ENCODE peak calls at places on chromosomes 4 and X, in six cellular contexts. V is LHCN-M2; K is stimulated activated CD4-positive, alpha-beta T cell treated with anti-CD3 and anti-CD28 coated beads, Interleukin-4, amount 100 ng/mL, for 4 hours; X is A549; D is pons; E is B cell. N is an unnamed sample.

GRCh38 chr4:39062499-39062898 is 467 bp downstream of the KLHL5 start:
- DNase-seq in K (no peak), V (no peak), D (peak; percentile 32), E (no peak), X (no peak), N (no peak)

GRCh38 chr4:161411901-161412300 is 751.9 kb downstream of the FSTL5 start:
- DNase-seq in E (no peak), X (no peak), K (no peak), V (no peak), D (no peak), N (no peak)

GRCh38 chrX:21479695-21480280 is 105.6 kb downstream of the CNKSR2 start:
- DNase-seq in V (peak; percentile 39), E (peak; percentile 17), D (peak; percentile 67), K (no peak), X (peak; percentile 6), N (peak; percentile 1)

GRCh38 chrX:24334473-24334872 is 20.6 kb upstream of the SUPT20HL2 start:
- DNase-seq in D (no peak), V (no peak), E (no peak), K (no peak), X (no peak), N (no peak)

GRCh38 chr4:146407669-146408084 is 114.1 kb downstream of the SLC10A7 start:
- DNase-seq in E (no peak), V (peak; percentile 25), K (no peak), D (no peak), X (no peak), N (no peak)

GRCh38 chrX:53268173-53268572 is 13.2 kb downstream of the IQSEC2 start:
- DNase-seq in D (no peak), K (no peak), V (no peak), X (no peak), E (no peak), N (no peak)

GRCh38 chrX:63761639-63762038 is 23.4 kb downstream of the ARHGEF9 start:
- DNase-seq in X (no peak), V (no peak), D (peak; percentile 12), K (no peak), E (no peak), N (no peak)

GRCh38 chrX:20965270-20966044 is 408.8 kb upstream of the CNKSR2 start:
- DNase-seq in D (no peak), X (no peak), V (no peak), E (no peak), K (no peak), N (peak; percentile 12)

GRCh38 chr4:173413043-173413442 is 14.1 kb upstream of the SCRG1 start:
- DNase-seq in E (no peak), X (no peak), V (no peak), D (no peak), K (no peak), N (no peak)

GRCh38 chrX:42803320-42803719 is 25.4 kb upstream of the PPP1R2C start:
- DNase-seq in V (peak; percentile 8), X (no peak), E (no peak), D (no peak), K (no peak), N (no peak)

N was measured in HuH-7.5.